ENCODE peak calls at places on chromosomes 6 and 20, in six cellular contexts. R is HepG2, E is K562, S is esophagus muscularis mucosa, L is H1, P is stomach. O is an unnamed sample.

GRCh38 chr6:7914991-7915789 is 4.6 kb upstream of the TXNDC5 start:
- DNase-seq in R (no peak), L (no peak), P (no peak), S (no peak), E (no peak), O (no peak)

GRCh38 chr6:163876391-163876790 is 461.9 kb downstream of the QKI start:
- DNase-seq in P (no peak), R (no peak), S (no peak), L (no peak), E (no peak), O (no peak)

GRCh38 chr6:138007014-138007472 is 100.2 kb downstream of the PERP start:
- DNase-seq in L (peak), E (peak), R (peak), P (peak), S (no peak), O (no peak)

GRCh38 chr20:33125983-33126382 is 42.0 kb upstream of the BPIFA2 start:
- DNase-seq in L (no peak), E (no peak), R (peak), P (peak), S (no peak), O (no peak)

GRCh38 chr6:150032598-150032997 is 7.3 kb upstream of the RAET1L start:
- DNase-seq in P (no peak), S (no peak), E (no peak), R (no peak), L (no peak), O (no peak)

GRCh38 chr6:108958900-108959770 is 110.9 kb downstream of the ARMC2 start:
- DNase-seq in P (no peak), L (no peak), R (no peak), S (no peak), E (no peak), O (no peak)

GRCh38 chr6:22551280-22551679 is 18.1 kb upstream of the HDGFL1 start:
- DNase-seq in R (no peak), S (no peak), L (no peak), E (no peak), P (no peak), O (no peak)

GRCh38 chr6:1322725-1323219 is 10.9 kb downstream of the FOXQ1 start:
- DNase-seq in S (no peak), P (no peak), R (peak), E (no peak), L (no peak), O (no peak)

GRCh38 chr6:41475737-41476357 is 70.3 kb upstream of the FOXP4 start:
- DNase-seq in L (no peak), E (no peak), R (peak), P (no peak), S (no peak), O (no peak)

GRCh38 chr6:26243742-26244141 is 121.3 kb upstream of the BTN3A2 start:
- DNase-seq in E (no peak), R (no peak), L (no peak), S (no peak), P (no peak), O (no peak)

GRCh38 chr6:26246553-26246952 is 118.4 kb upstream of the BTN3A2 start:
- DNase-seq in P (no peak), R (no peak), E (no peak), S (no peak), L (no peak), O (no peak)

GRCh38 chr6:26249709-26249958 is 115.4 kb upstream of the BTN3A2 start:
- DNase-seq in E (no peak), P (no peak), L (no peak), R (no peak), S (no peak), O (peak)

GRCh38 chr6:26243132-26243531 is 121.9 kb upstream of the BTN3A2 start:
- DNase-seq in P (no peak), L (no peak), R (no peak), S (no peak), E (no peak), O (no peak)

GRCh38 chr6:26246057-26246456 is 118.9 kb upstream of the BTN3A2 start:
- DNase-seq in R (no peak), P (no peak), L (no peak), S (no peak), E (no peak), O (no peak)
- H3K4me3 ChIP-seq in R (no peak), P (no peak), L (no peak), S (no peak), E (no peak), O (no peak)

GRCh38 chr6:33271098-33271607 is 523 bp downstream of the VPS52 start:
- DNase-seq in P (no peak), E (no peak), L (no peak), R (no peak), S (no peak), O (no peak)
- TF ChIP-seq EP300 in P (no peak), E (no peak), L (no peak), R (no peak), S (no peak), O (no peak)

GRCh38 chr6:43706788-43707187 is 19.2 kb upstream of the MRPS18A start:
- DNase-seq in L (no peak), S (no peak), P (no peak), E (no peak), R (peak), O (no peak)
- TF ChIP-seq POLR2AphosphoS5 in L (no peak), S (peak), P (peak), E (no peak), R (no peak), O (no peak)

DNA sequence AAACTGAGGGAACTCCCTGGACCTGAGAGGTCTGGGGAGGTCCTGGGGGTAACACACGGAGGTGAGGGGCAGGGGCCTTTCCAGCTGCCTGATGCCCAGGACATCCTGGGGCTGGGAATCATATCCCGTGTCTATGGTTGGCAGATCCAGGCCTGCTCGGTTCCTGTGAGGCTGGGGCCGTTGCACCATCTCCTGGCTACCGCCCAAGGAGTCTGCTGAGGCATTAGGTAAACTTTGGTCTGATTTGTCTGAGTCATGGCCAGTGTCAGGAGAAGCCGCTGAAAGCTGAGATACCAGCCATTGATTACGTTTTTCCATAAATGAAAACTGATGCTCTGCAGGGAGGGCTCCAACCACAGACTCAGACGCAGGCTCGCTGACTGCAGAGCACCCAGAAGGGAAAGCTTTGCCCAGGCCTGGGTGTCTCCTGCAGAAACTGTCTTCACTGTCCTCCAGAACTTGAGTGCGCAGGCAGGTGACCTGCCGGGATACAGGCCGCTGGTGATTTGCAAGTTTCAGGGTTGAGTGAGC is 14.2 kb downstream of the TRAF3IP2 start:
- DNase-seq in S (peak), L (no peak), R (peak), P (peak), E (peak), O (peak)
- H3K4me3 ChIP-seq in S (no peak), L (no peak), R (peak), P (no peak), E (no peak), O (no peak)

GRCh38 chr20:35317416-35317815 is 25.2 kb upstream of the FAM83C start:
- DNase-seq in L (no peak), R (no peak), E (no peak), S (no peak), P (no peak), O (no peak)

GRCh38 chr20:35320396-35321126 is 28.3 kb upstream of the FAM83C start:
- DNase-seq in R (peak), P (no peak), S (no peak), L (no peak), E (no peak), O (no peak)

GRCh38 chr20:35316086-35316485 is 23.9 kb upstream of the FAM83C start:
- DNase-seq in E (no peak), S (no peak), L (no peak), R (no peak), P (no peak), O (no peak)

GRCh38 chr20:35319206-35320197 is 27.3 kb upstream of the FAM83C start:
- DNase-seq in S (no peak), P (no peak), E (no peak), L (no peak), R (no peak), O (no peak)

DNA sequence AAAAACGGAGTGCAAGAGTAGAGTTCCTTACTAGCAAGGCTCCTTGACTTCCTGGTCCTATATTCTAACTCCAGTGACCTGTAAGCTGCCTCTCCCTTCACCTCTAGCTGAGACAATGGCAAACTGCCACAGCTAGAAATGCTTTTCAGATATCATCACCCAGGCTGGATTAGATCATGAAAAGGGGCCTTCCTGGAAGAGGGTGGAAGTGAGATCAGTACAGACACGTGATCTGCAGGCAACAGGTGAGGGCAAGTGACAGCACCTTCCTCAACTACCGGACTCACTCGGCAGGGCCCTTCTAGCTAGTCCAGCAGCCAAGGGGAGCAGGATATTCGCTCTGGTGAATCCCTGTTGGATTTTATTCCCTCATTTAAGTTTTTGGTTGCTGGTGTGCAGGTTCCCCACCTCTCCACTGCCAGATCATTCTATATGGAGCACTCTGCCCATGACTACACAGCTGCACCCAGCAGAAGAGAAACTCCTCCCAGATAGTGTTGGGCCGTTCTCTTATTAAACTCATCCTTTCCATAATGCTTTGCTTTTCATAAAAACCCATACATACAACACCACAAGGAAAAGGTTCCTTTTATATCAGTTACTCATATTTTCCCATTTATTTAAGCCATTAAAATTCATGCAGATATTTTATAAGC is 26.4 kb upstream of the FAM83C start:
- DNase-seq in L (no peak), P (peak), S (no peak), R (peak), E (no peak), O (peak)
- TF ChIP-seq EP300 in L (no peak), P (no peak), S (no peak), R (no peak), E (no peak), O (no peak)

O was measured in upper lobe of left lung.